ENCODE peak calls at places on chromosomes 11 and 22, in ten cellular contexts. H is GM12878, C is mesendoderm, S is adrenal gland, B is ovary, O is PC-9, Y is heart left ventricle, P is transverse colon, R is PC-3, T is H9. U is an unnamed sample.

GRCh38 chr22:47781427-47782111 is 1019.1 kb downstream of the TBC1D22A start:
- DNase-seq in H (no peak), C (no peak), S (no peak), B (no peak), O (no peak), Y (no peak), P (no peak), R (no peak), T (no peak), U (no peak)

GRCh38 chr11:116172156-116172555 is 600.6 kb downstream of the BUD13 start:
- DNase-seq in H (no peak), C (no peak), S (no peak), B (no peak), O (no peak), Y (no peak), P (no peak), R (no peak), T (no peak), U (no peak)

GRCh38 chr22:22171357-22172218 is 73.0 kb upstream of the VPREB1 start:
- DNase-seq in H (no peak), C (peak; percentile 55), S (no peak), B (no peak), O (no peak), Y (no peak), P (no peak), R (peak; percentile 44), T (peak; percentile 54), U (no peak)

GRCh38 chr11:117441146-117441975 is 113.7 kb downstream of the CEP164 start:
- DNase-seq in H (no peak), C (no peak), S (no peak), B (no peak), O (no peak), Y (no peak), P (no peak), R (no peak), T (no peak), U (no peak)

GRCh38 chr11:131723088-131723487 is 352.7 kb downstream of the NTM start:
- DNase-seq in H (no peak), C (no peak), S (no peak), B (no peak), O (no peak), Y (no peak), P (no peak), R (no peak), T (no peak), U (no peak)

GRCh38 chr11:71936825-71937224 is 8.0 kb downstream of the RNF121 start:
- DNase-seq in H (no peak), C (no peak), S (peak; percentile 52), B (no peak), O (no peak), Y (no peak), P (no peak), R (peak; percentile 19), T (no peak), U (no peak)

GRCh38 chr11:27557223-27557622 is 50.7 kb upstream of the LIN7C start:
- DNase-seq in H (no peak), C (no peak), S (no peak), B (no peak), O (no peak), Y (no peak), P (no peak), R (no peak), T (no peak), U (no peak)

GRCh38 chr11:122791411-122791810 is 46.9 kb upstream of the CRTAM start:
- DNase-seq in H (no peak), C (no peak), S (no peak), B (no peak), O (peak; percentile 56), Y (no peak), P (no peak), R (no peak), T (no peak), U (no peak)

GRCh38 chr11:27718346-27718852 is 18.1 kb upstream of the BDNF start:
- DNase-seq in H (no peak), C (peak; percentile 95), S (peak; percentile 57), B (no peak), O (no peak), Y (no peak), P (peak; percentile 9), R (peak; percentile 79), T (peak; percentile 87), U (no peak)

GRCh38 chr11:126930100-126930841 is 70.3 kb downstream of the KIRREL3 start:
- DNase-seq in H (no peak), C (no peak), S (no peak), B (no peak), O (no peak), Y (no peak), P (no peak), R (no peak), T (no peak), U (no peak)

GRCh38 chr22:46089426-46090041 is 60.8 kb upstream of the PPARA start:
- DNase-seq in H (no peak), C (no peak), S (peak; percentile 30), B (peak; percentile 39), O (no peak), Y (no peak), P (peak; percentile 7), R (no peak), T (no peak), U (no peak)
- H3K27ac ChIP-seq in H (no peak overlapping the region), C (no peak overlapping the region), S (peak overlapping the region; percentile 97), B (peak overlapping the region; percentile 94), O (no peak overlapping the region), Y (peak overlapping the region; percentile 97), P (peak overlapping the region; percentile 98), R (peak overlapping the region; percentile 99), T (no peak overlapping the region), U (peak overlapping the region; percentile 99)

DNA sequence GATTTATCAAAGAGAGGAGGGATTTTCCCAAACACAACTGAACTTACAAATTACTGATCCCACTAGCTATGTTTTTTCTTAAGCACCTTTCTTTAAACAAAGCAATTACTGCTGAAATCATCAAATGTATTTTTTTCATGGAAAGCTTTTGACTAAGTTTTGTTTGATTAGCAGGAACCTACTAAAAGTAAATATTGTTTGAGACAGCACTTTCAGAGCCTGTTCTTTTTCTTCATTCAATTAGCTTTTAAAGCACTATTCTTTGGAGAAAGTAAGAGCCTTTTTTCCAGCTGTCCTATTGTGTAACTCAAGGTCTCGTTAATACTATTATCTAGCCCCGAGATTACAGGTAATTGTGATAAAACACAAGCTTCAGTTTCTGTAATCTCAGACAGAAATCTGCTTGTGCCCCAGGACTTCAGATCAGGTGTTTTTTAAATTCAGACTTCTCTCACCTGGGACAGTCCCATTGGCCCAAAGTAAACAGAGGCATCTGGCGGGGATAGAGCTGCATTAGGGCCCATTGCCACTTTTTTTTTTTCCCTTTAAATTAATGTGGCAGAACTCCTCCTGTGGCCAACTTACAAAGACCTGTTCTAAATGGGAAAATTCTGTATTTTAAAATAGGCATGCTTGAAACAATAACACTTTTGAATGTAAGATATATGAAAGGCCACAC is 11.0 kb downstream of the CSTPP1 start:
- DNase-seq in H (no peak), C (peak; percentile 52), S (no peak), B (no peak), O (no peak), Y (no peak), P (no peak), R (no peak), T (no peak), U (no peak)
- H3K27ac ChIP-seq in H (no peak overlapping the region), C (no peak overlapping the region), S (no peak overlapping the region), B (no peak overlapping the region), O (no peak overlapping the region), Y (no peak overlapping the region), P (peak overlapping the region; percentile 73), R (peak overlapping the region; percentile 65), T (no peak overlapping the region), U (no peak overlapping the region)

DNA sequence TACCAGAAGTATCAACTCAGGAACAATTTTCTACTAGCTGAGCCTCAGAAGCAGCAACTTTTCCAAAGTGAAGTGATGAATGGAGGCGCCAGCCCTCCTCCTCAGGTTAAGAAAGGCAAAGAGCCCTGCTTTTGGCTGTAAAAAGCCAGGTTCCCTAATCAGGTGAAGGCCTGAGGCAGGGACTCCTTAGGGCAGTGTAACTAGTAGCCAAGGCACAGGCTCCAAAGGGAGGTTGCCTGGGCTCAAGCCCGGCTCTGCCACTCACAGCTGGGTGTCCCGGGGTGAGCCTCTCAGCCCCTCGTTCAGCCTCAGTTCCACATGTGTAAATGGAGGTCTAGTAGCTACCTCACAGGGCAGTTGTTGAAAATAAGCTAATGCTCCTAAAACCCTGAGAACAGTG is 19.5 kb downstream of the TSKU start:
- DNase-seq in H (no peak), C (no peak), S (no peak), B (no peak), O (no peak), Y (peak; percentile 2), P (no peak), R (no peak), T (no peak), U (no peak)
- H3K27ac ChIP-seq in H (no peak overlapping the region), C (no peak overlapping the region), S (no peak overlapping the region), B (no peak overlapping the region), O (peak overlapping the region; percentile 11), Y (no peak overlapping the region), P (peak overlapping the region; percentile 20), R (no peak overlapping the region), T (no peak overlapping the region), U (no peak overlapping the region)

GRCh38 chr11:78428273-78428651 is 10.6 kb upstream of the GAB2 start:
- DNase-seq in H (no peak), C (no peak), S (no peak), B (no peak), O (peak; percentile 19), Y (no peak), P (no peak), R (no peak), T (no peak), U (no peak)

GRCh38 chr11:78429667-78430066 is 12.0 kb upstream of the GAB2 start:
- DNase-seq in H (no peak), C (peak; percentile 10), S (no peak), B (no peak), O (peak; percentile 28), Y (no peak), P (no peak), R (no peak), T (no peak), U (no peak)

GRCh38 chr11:78428773-78429172 is 11.2 kb upstream of the GAB2 start:
- DNase-seq in H (no peak), C (no peak), S (no peak), B (no peak), O (no peak), Y (no peak), P (no peak), R (no peak), T (no peak), U (no peak)

GRCh38 chr11:78427615-78428272 is 10.1 kb upstream of the GAB2 start:
- DNase-seq in H (no peak), C (no peak), S (no peak), B (no peak), O (peak; percentile 28), Y (no peak), P (no peak), R (no peak), T (no peak), U (no peak)

DNA sequence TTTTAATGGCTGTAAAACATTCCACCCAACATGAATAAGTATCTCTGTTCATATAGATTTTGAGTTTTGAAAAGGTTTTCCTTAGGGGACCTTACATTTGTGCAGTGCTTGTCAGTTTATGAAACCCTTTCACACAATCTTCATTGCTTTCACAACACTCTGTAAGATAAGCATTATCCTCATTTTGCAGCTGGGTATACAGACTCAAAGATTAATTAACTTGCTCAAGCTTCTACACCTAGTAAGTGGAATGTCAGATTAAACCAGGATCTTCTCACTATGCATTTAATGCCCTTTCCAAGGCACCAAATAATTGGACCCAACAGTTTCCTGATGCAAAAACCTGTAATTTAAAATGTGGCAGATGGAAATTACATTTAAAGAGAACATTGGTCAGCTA is 11.6 kb upstream of the GAB2 start:
- DNase-seq in H (no peak), C (peak; percentile 24), S (no peak), B (no peak), O (peak; percentile 23), Y (no peak), P (no peak), R (no peak), T (no peak), U (no peak)
- H3K27ac ChIP-seq in H (no peak overlapping the region), C (no peak overlapping the region), S (no peak overlapping the region), B (no peak overlapping the region), O (no peak overlapping the region), Y (no peak overlapping the region), P (no peak overlapping the region), R (no peak overlapping the region), T (no peak overlapping the region), U (no peak overlapping the region)

U was measured in substantia nigra.